ENCODE peak calls at places on chromosome 6, in nine cellular contexts. P is K562, F is body of pancreas, Q is hepatocyte, G is A549, L is spleen, R is Peyer's patch, X is neural progenitor cell, H is endothelial cell of umbilical vein. D is an unnamed sample.

GRCh38 chr6:73329201-73329600 is 24.9 kb downstream of the DPPA5 start:
- DNase-seq in P (no peak), F (no peak), Q (no peak), G (no peak), L (no peak), R (no peak), X (no peak), H (no peak), D (no peak)

GRCh38 chr6:170279977-170280688 is 10.7 kb downstream of the DLL1 start:
- DNase-seq in P (peak), F (peak), Q (peak), G (peak), L (peak), R (peak), X (no peak), H (peak), D (no peak)

GRCh38 chr6:13026100-13026499 is 302.2 kb downstream of the TBC1D7 start:
- DNase-seq in P (no peak), F (no peak), Q (no peak), G (no peak), L (no peak), R (no peak), X (no peak), H (no peak), D (no peak)

GRCh38 chr6:4446982-4447381 is 311.6 kb upstream of the ECI2 start:
- DNase-seq in P (no peak), F (no peak), Q (no peak), G (no peak), L (no peak), R (no peak), X (no peak), H (no peak), D (no peak)

GRCh38 chr6:83914953-83915352 is 55.5 kb downstream of the CYB5R4 start:
- DNase-seq in P (no peak), F (no peak), Q (no peak), G (no peak), L (no peak), R (no peak), X (no peak), H (no peak), D (no peak)

GRCh38 chr6:38775870-38776269 is 60.8 kb downstream of the DNAH8 start:
- DNase-seq in P (no peak), F (no peak), Q (no peak), G (no peak), L (no peak), R (no peak), X (no peak), H (no peak), D (no peak)

GRCh38 chr6:72703093-72703492 is 81.2 kb downstream of the KCNQ5 start:
- DNase-seq in P (peak), F (no peak), Q (no peak), G (no peak), L (no peak), R (no peak), X (no peak), H (no peak), D (no peak)

GRCh38 chr6:7424967-7425807 is 35.6 kb downstream of the RIOK1 start:
- DNase-seq in P (peak), F (peak), Q (peak), G (peak), L (no peak), R (no peak), X (no peak), H (peak), D (no peak)

GRCh38 chr6:90646936-90647335 is 60.1 kb upstream of the MAP3K7 start:
- DNase-seq in P (no peak), F (no peak), Q (no peak), G (no peak), L (no peak), R (no peak), X (no peak), H (no peak), D (no peak)

GRCh38 chr6:136037246-136037884 is 185.9 kb downstream of the PDE7B start:
- DNase-seq in P (no peak), F (no peak), Q (no peak), G (no peak), L (no peak), R (peak), X (no peak), H (peak), D (no peak)

GRCh38 chr6:88143768-88144167 is 22.4 kb downstream of the CNR1 start:
- DNase-seq in P (no peak), F (no peak), Q (no peak), G (no peak), L (no peak), R (no peak), X (no peak), H (no peak), D (no peak)

GRCh38 chr6:45923831-45924391 is 91.7 kb downstream of the CLIC5 start:
- DNase-seq in P (no peak), F (no peak), Q (peak), G (no peak), L (no peak), R (no peak), X (no peak), H (no peak), D (no peak)

GRCh38 chr6:161242779-161243693 is 30.8 kb downstream of the AGPAT4 start:
- DNase-seq in P (no peak), F (no peak), Q (no peak), G (no peak), L (no peak), R (no peak), X (peak), H (no peak), D (no peak)

GRCh38 chr6:57069228-57069627 is 20.8 kb upstream of the ZNF451 start:
- DNase-seq in P (no peak), F (no peak), Q (no peak), G (no peak), L (no peak), R (no peak), X (no peak), H (no peak), D (no peak)

GRCh38 chr6:51049983-51050877 is 231.6 kb downstream of the TFAP2B start:
- DNase-seq in P (peak), F (no peak), Q (no peak), G (no peak), L (no peak), R (no peak), X (no peak), H (no peak), D (no peak)

GRCh38 chr6:15608406-15608805 is 54.4 kb downstream of the DTNBP1 start:
- DNase-seq in P (no peak), F (no peak), Q (peak), G (peak), L (no peak), R (no peak), X (no peak), H (peak), D (no peak)

GRCh38 chr6:116467096-116467495 is 5.9 kb downstream of the CALHM6 start:
- DNase-seq in P (no peak), F (no peak), Q (no peak), G (no peak), L (no peak), R (no peak), X (no peak), H (no peak), D (no peak)

GRCh38 chr6:136138003-136138402 is 112.1 kb downstream of the MTFR2 start:
- DNase-seq in P (no peak), F (no peak), Q (no peak), G (no peak), L (no peak), R (no peak), X (no peak), H (no peak), D (no peak)

GRCh38 chr6:28922841-28923317 is 906 bp downstream of the TRIM27 start:
- DNase-seq in P (no peak), F (no peak), Q (peak), G (peak), L (no peak), R (no peak), X (peak), H (peak), D (no peak)

GRCh38 chr6:36912583-36912982 is 26.8 kb downstream of the C6orf89 start:
- DNase-seq in P (no peak), F (no peak), Q (peak), G (no peak), L (no peak), R (no peak), X (no peak), H (no peak), D (no peak)

GRCh38 chr6:87756858-87757257 is 54.8 kb upstream of the AKIRIN2 start:
- DNase-seq in P (peak), F (no peak), Q (no peak), G (peak), L (peak), R (no peak), X (no peak), H (peak), D (no peak)

GRCh38 chr6:30112402-30113376 is at the start of gene TRIM31:
- DNase-seq in P (no peak), F (no peak), Q (no peak), G (peak), L (no peak), R (no peak), X (no peak), H (no peak), D (no peak)

GRCh38 chr6:154427425-154427824 is 70.8 kb upstream of the IPCEF1 start:
- DNase-seq in P (no peak), F (no peak), Q (no peak), G (no peak), L (no peak), R (no peak), X (no peak), H (no peak), D (no peak)

GRCh38 chr6:144343736-144344428 is 58.7 kb downstream of the UTRN start:
- DNase-seq in P (no peak), F (no peak), Q (no peak), G (peak), L (peak), R (no peak), X (no peak), H (peak), D (no peak)
- H3K4me3 ChIP-seq in P (no peak), F (no peak), Q (no peak), G (no peak), L (peak), R (peak), X (no peak), H (peak), D (peak)

GRCh38 chr6:147674794-147675193 is 166.3 kb downstream of the SAMD5 start:
- DNase-seq in P (no peak), F (no peak), Q (no peak), G (no peak), L (no peak), R (no peak), X (no peak), H (no peak), D (no peak)
- H3K27ac ChIP-seq in P (no peak), F (no peak), Q (no peak), G (no peak), L (no peak), R (no peak), X (no peak), H (no peak), D (no peak)

DNA sequence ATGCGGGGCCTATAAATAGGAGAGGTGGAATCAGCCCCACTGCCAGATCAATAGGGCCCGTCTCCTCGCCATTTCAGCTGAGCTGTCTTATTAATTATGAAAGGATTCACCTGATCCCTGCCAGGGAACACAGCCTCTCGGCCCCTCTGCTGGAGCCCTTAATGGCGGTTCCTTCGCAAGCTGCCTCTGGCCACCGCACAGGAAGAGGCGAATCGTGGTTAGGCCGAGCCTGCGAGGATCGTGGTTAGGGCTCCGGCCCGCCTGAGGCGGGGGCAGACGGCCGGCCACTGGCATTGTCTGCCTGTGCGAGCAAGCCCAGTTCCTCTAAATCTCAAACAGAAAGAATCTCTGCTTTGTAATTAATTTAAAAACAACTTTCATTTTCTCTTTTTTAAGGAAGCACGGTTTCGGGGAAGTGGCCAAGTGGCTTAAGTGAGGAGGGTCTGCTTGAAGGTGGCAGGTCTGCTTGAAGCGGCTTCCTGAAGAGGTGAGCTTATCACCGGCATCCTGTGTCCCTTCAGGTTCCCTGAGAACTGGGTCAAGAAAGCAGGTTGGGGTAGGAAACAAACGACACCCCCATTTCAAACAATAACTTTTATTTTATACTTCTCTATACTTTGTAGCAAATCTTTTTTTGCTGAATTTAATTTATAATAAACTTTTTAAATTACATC is 9.2 kb downstream of the NRN1 start:
- DNase-seq in P (no peak), F (no peak), Q (no peak), G (no peak), L (peak), R (peak), X (peak), H (peak), D (no peak)
- H3K4me3 ChIP-seq in P (no peak), F (no peak), Q (no peak), G (no peak), L (peak), R (peak), X (peak), H (peak), D (peak)

DNA sequence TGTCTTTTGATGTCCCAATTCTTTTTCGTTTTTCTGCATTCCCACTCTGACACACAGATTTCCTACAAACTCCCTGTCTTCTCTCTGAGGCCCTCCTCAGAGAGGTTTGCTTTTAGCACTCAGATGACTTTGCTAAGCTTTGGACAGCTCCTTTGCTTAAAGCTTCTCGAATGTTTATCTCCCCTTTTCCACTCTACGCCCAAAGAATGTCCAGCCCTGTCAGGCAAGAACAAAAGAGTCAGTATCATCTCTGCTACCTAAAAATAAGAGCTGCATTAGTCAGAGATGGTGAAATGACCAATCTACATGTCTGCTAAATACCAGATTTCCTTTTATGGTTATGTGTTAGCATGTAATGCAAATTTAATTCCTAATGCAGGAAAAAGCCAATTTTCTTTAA is 56.8 kb downstream of the PREP start:
- DNase-seq in P (no peak), F (no peak), Q (peak), G (peak), L (no peak), R (no peak), X (peak), H (no peak), D (no peak)
- H3K27ac ChIP-seq in P (no peak), F (no peak), Q (no peak), G (no peak), L (no peak), R (no peak), X (peak), H (no peak), D (no peak)